ENCODE peak calls at places on chromosomes 4 and X, in seven cellular contexts. One of them, this sample, is unnamed.

GRCh38 chrX:121958886-121959285 is 911.5 kb downstream of the GLUD2 start:
- DNase-seq in CD4-positive, alpha-beta memory T cell: no peak
- DNase-seq in Peyer's patch: no peak
- DNase-seq in right atrium auricular region: no peak
- DNase-seq in tibial nerve: no peak
- DNase-seq in psoas muscle: no peak
- DNase-seq in kidney: no peak
- DNase-seq in this sample: no peak

GRCh38 chr4:71187399-71188196 is 151.2 kb upstream of the SLC4A4 start:
- DNase-seq in Peyer's patch: peak; percentile 67
- DNase-seq in CD4-positive, alpha-beta memory T cell: no peak
- DNase-seq in kidney: peak; percentile 69
- DNase-seq in tibial nerve: no peak
- DNase-seq in right atrium auricular region: peak; percentile 63
- DNase-seq in psoas muscle: peak; percentile 58
- DNase-seq in this sample: no peak

GRCh38 chr4:3423952-3424351 is 17.8 kb upstream of the HGFAC start:
- DNase-seq in tibial nerve: no peak
- DNase-seq in CD4-positive, alpha-beta memory T cell: no peak
- DNase-seq in psoas muscle: no peak
- DNase-seq in Peyer's patch: no peak
- DNase-seq in kidney: no peak
- DNase-seq in right atrium auricular region: no peak
- DNase-seq in this sample: no peak

GRCh38 chr4:1485280-1485679 is 79.0 kb upstream of the NKX1-1 start:
- DNase-seq in CD4-positive, alpha-beta memory T cell: no peak
- DNase-seq in tibial nerve: no peak
- DNase-seq in right atrium auricular region: no peak
- DNase-seq in psoas muscle: no peak
- DNase-seq in Peyer's patch: no peak
- DNase-seq in kidney: no peak
- DNase-seq in this sample: no peak

GRCh38 chrX:48496660-48497059 is 12.1 kb upstream of the PORCN start:
- DNase-seq in CD4-positive, alpha-beta memory T cell: no peak
- DNase-seq in kidney: peak; percentile 28
- DNase-seq in right atrium auricular region: no peak
- DNase-seq in psoas muscle: no peak
- DNase-seq in tibial nerve: no peak
- DNase-seq in Peyer's patch: no peak
- DNase-seq in this sample: no peak

GRCh38 chr4:54316139-54316538 is 87.0 kb downstream of the PDGFRA start:
- DNase-seq in CD4-positive, alpha-beta memory T cell: no peak
- DNase-seq in tibial nerve: no peak
- DNase-seq in Peyer's patch: no peak
- DNase-seq in kidney: no peak
- DNase-seq in right atrium auricular region: no peak
- DNase-seq in psoas muscle: no peak
- DNase-seq in this sample: no peak

GRCh38 chr4:55445921-55446577 is 50.3 kb downstream of the TMEM165 start:
- DNase-seq in psoas muscle: no peak
- DNase-seq in tibial nerve: no peak
- DNase-seq in kidney: no peak
- DNase-seq in right atrium auricular region: no peak
- DNase-seq in CD4-positive, alpha-beta memory T cell: no peak
- DNase-seq in Peyer's patch: no peak
- DNase-seq in this sample: no peak

GRCh38 chrX:10545882-10546281 is 74.5 kb downstream of the MID1 start:
- DNase-seq in right atrium auricular region: no peak
- DNase-seq in kidney: no peak
- DNase-seq in CD4-positive, alpha-beta memory T cell: no peak
- DNase-seq in psoas muscle: no peak
- DNase-seq in Peyer's patch: no peak
- DNase-seq in tibial nerve: no peak
- DNase-seq in this sample: no peak

GRCh38 chr4:184328022-184328736 is 110.5 kb upstream of the ENPP6 start:
- DNase-seq in right atrium auricular region: peak; percentile 36
- DNase-seq in psoas muscle: no peak
- DNase-seq in CD4-positive, alpha-beta memory T cell: no peak
- DNase-seq in kidney: no peak
- DNase-seq in tibial nerve: no peak
- DNase-seq in Peyer's patch: no peak
- DNase-seq in this sample: no peak

GRCh38 chr4:3009422-3009821 is 46.1 kb downstream of the GRK4 start:
- DNase-seq in Peyer's patch: no peak
- DNase-seq in tibial nerve: no peak
- DNase-seq in psoas muscle: no peak
- DNase-seq in CD4-positive, alpha-beta memory T cell: peak; percentile 7
- DNase-seq in right atrium auricular region: no peak
- DNase-seq in kidney: no peak
- DNase-seq in this sample: no peak

GRCh38 chr4:20195071-20195885 is 56.4 kb upstream of the SLIT2 start:
- DNase-seq in Peyer's patch: no peak
- DNase-seq in kidney: no peak
- DNase-seq in CD4-positive, alpha-beta memory T cell: no peak
- DNase-seq in right atrium auricular region: no peak
- DNase-seq in tibial nerve: no peak
- DNase-seq in psoas muscle: no peak
- DNase-seq in this sample: no peak

GRCh38 chr4:138310498-138310897 is 68.3 kb upstream of the SLC7A11 start:
- DNase-seq in CD4-positive, alpha-beta memory T cell: no peak
- DNase-seq in psoas muscle: no peak
- DNase-seq in kidney: no peak
- DNase-seq in tibial nerve: no peak
- DNase-seq in Peyer's patch: no peak
- DNase-seq in right atrium auricular region: no peak
- DNase-seq in this sample: no peak

GRCh38 chr4:186628058-186628711 is 72.8 kb upstream of the MTNR1A start:
- DNase-seq in right atrium auricular region: no peak
- DNase-seq in CD4-positive, alpha-beta memory T cell: no peak
- DNase-seq in Peyer's patch: no peak
- DNase-seq in tibial nerve: no peak
- DNase-seq in kidney: no peak
- DNase-seq in psoas muscle: no peak
- DNase-seq in this sample: no peak

GRCh38 chr4:43132010-43132582 is 239.6 kb downstream of the GRXCR1 start:
- DNase-seq in CD4-positive, alpha-beta memory T cell: no peak
- DNase-seq in tibial nerve: no peak
- DNase-seq in psoas muscle: no peak
- DNase-seq in Peyer's patch: no peak
- DNase-seq in kidney: peak; percentile 43
- DNase-seq in right atrium auricular region: no peak
- DNase-seq in this sample: peak; percentile 35

GRCh38 chr4:121380448-121381147 is at the start of gene QRFPR:
- DNase-seq in kidney: peak; percentile 61
- DNase-seq in psoas muscle: peak; percentile 42
- DNase-seq in right atrium auricular region: no peak
- DNase-seq in tibial nerve: no peak
- DNase-seq in CD4-positive, alpha-beta memory T cell: no peak
- DNase-seq in Peyer's patch: no peak
- DNase-seq in this sample: no peak

GRCh38 chr4:102759835-102760644 is 728 bp downstream of the MANBA start:
- DNase-seq in psoas muscle: no peak
- DNase-seq in kidney: no peak
- DNase-seq in CD4-positive, alpha-beta memory T cell: no peak
- DNase-seq in tibial nerve: peak; percentile 41
- DNase-seq in right atrium auricular region: peak; percentile 71
- DNase-seq in Peyer's patch: no peak
- DNase-seq in this sample: peak; percentile 35

GRCh38 chr4:168636040-168636439 is 139.2 kb downstream of the PALLD start:
- DNase-seq in CD4-positive, alpha-beta memory T cell: no peak
- DNase-seq in Peyer's patch: no peak
- DNase-seq in psoas muscle: no peak
- DNase-seq in kidney: no peak
- DNase-seq in right atrium auricular region: no peak
- DNase-seq in tibial nerve: no peak
- DNase-seq in this sample: no peak

GRCh38 chr4:171644430-171645057 is 168.7 kb upstream of the GALNTL6 start:
- DNase-seq in tibial nerve: no peak
- DNase-seq in right atrium auricular region: no peak
- DNase-seq in kidney: no peak
- DNase-seq in psoas muscle: no peak
- DNase-seq in CD4-positive, alpha-beta memory T cell: no peak
- DNase-seq in Peyer's patch: no peak
- DNase-seq in this sample: no peak

GRCh38 chr4:6388713-6389112 is 83.7 kb downstream of the PPP2R2C start:
- DNase-seq in tibial nerve: no peak
- DNase-seq in kidney: peak; percentile 43
- DNase-seq in psoas muscle: no peak
- DNase-seq in CD4-positive, alpha-beta memory T cell: no peak
- DNase-seq in right atrium auricular region: no peak
- DNase-seq in Peyer's patch: no peak
- DNase-seq in this sample: no peak

GRCh38 chr4:160175064-160175643 is 1072.3 kb downstream of the RAPGEF2 start:
- DNase-seq in tibial nerve: no peak
- DNase-seq in kidney: peak; percentile 36
- DNase-seq in psoas muscle: no peak
- DNase-seq in CD4-positive, alpha-beta memory T cell: no peak
- DNase-seq in right atrium auricular region: no peak
- DNase-seq in Peyer's patch: no peak
- DNase-seq in this sample: no peak

GRCh38 chr4:150581206-150581605 is 745 bp upstream of the MAB21L2 start:
- DNase-seq in Peyer's patch: no peak
- DNase-seq in kidney: no peak
- DNase-seq in right atrium auricular region: no peak
- DNase-seq in psoas muscle: no peak
- DNase-seq in CD4-positive, alpha-beta memory T cell: no peak
- DNase-seq in tibial nerve: no peak
- DNase-seq in this sample: no peak
- H3K4me3 ChIP-seq in Peyer's patch: no peak overlapping the region
- H3K4me3 ChIP-seq in kidney: no peak overlapping the region
- H3K4me3 ChIP-seq in right atrium auricular region: no peak overlapping the region
- H3K4me3 ChIP-seq in psoas muscle: no peak overlapping the region
- H3K4me3 ChIP-seq in CD4-positive, alpha-beta memory T cell: no peak overlapping the region
- H3K4me3 ChIP-seq in tibial nerve: no peak overlapping the region
- H3K4me3 ChIP-seq in this sample: no peak overlapping the region

GRCh38 chrX:17164079-17164478 is 210.9 kb upstream of the NHS start:
- DNase-seq in Peyer's patch: no peak
- DNase-seq in right atrium auricular region: no peak
- DNase-seq in psoas muscle: no peak
- DNase-seq in tibial nerve: no peak
- DNase-seq in CD4-positive, alpha-beta memory T cell: no peak
- DNase-seq in kidney: no peak
- DNase-seq in this sample: no peak

GRCh38 chrX:17160971-17161370 is 214.0 kb upstream of the NHS start:
- DNase-seq in psoas muscle: no peak
- DNase-seq in CD4-positive, alpha-beta memory T cell: no peak
- DNase-seq in right atrium auricular region: no peak
- DNase-seq in tibial nerve: no peak
- DNase-seq in Peyer's patch: no peak
- DNase-seq in kidney: no peak
- DNase-seq in this sample: no peak

GRCh38 chrX:17164936-17165335 is 210.1 kb upstream of the NHS start:
- DNase-seq in tibial nerve: no peak
- DNase-seq in psoas muscle: no peak
- DNase-seq in CD4-positive, alpha-beta memory T cell: no peak
- DNase-seq in Peyer's patch: no peak
- DNase-seq in kidney: no peak
- DNase-seq in right atrium auricular region: no peak
- DNase-seq in this sample: no peak

GRCh38 chrX:17167915-17168314 is 207.1 kb upstream of the NHS start:
- DNase-seq in CD4-positive, alpha-beta memory T cell: no peak
- DNase-seq in Peyer's patch: no peak
- DNase-seq in tibial nerve: no peak
- DNase-seq in kidney: no peak
- DNase-seq in psoas muscle: no peak
- DNase-seq in right atrium auricular region: no peak
- DNase-seq in this sample: no peak

GRCh38 chrX:17161991-17162390 is 213.0 kb upstream of the NHS start:
- DNase-seq in CD4-positive, alpha-beta memory T cell: no peak
- DNase-seq in Peyer's patch: no peak
- DNase-seq in tibial nerve: no peak
- DNase-seq in right atrium auricular region: no peak
- DNase-seq in psoas muscle: no peak
- DNase-seq in kidney: no peak
- DNase-seq in this sample: no peak
- H3K9me3 ChIP-seq in CD4-positive, alpha-beta memory T cell: no peaks in the 10 kb centered on the region
- H3K9me3 ChIP-seq in Peyer's patch: no peaks in the 10 kb centered on the region
- H3K9me3 ChIP-seq in tibial nerve: peaks cover 25% of the 10 kb centered on the region
- H3K9me3 ChIP-seq in right atrium auricular region: no peaks in the 10 kb centered on the region
- H3K9me3 ChIP-seq in psoas muscle: peaks cover 50% of the 10 kb centered on the region
- H3K9me3 ChIP-seq in kidney: peaks cover 20% of the 10 kb centered on the region
- H3K9me3 ChIP-seq in this sample: no peaks in the 10 kb centered on the region

DNA sequence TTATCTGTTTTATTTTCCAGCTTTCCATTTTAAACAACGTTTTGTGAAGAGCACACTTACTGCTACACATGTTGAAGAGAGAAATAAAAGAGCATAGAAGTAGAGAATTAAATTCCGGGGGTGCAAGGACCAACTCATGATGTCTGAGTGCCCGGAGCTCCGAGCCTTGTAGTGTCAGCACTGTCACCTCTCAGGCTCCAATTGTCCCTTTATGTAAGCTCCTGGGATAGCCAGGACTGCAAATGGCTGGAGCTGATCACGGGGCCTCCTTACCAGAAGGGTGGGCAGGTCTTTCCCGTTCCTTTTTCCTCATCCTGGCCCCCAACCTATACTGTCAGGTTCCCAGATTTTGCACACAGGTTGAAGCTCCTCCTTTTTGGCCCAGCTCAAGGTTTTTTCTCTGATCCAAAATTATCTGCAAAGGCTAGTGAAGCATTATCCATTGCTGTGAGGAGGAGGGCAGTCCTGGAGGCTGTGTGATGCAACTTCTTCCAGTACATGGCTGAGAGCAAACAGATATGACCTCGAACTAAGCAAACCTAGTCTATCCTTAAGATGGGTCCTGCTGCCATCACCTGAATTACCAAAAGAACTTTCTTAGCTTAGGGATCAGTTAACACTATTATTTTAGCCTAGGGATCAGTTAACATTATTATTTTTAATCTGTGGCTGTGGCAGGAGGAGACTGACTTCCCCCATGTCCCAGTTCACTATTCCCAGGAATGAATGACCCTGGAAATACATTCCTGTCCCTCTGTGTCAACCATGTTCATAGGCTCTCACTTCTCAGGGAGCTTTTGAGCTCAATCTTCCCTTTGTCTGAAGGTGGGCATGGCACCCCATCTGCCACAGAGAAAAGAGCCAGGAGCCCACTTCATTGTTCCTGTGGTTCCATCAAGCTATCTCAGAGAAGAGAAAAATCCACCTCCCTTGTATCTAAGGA is at the start of gene FGG:
- DNase-seq in Peyer's patch: no peak
- DNase-seq in kidney: no peak
- DNase-seq in tibial nerve: no peak
- DNase-seq in psoas muscle: no peak
- DNase-seq in right atrium auricular region: no peak
- DNase-seq in CD4-positive, alpha-beta memory T cell: no peak
- DNase-seq in this sample: no peak
- H3K4me3 ChIP-seq in Peyer's patch: no peak within 1 kb of the TSS
- H3K4me3 ChIP-seq in kidney: no peak within 1 kb of the TSS
- H3K4me3 ChIP-seq in tibial nerve: no peak within 1 kb of the TSS
- H3K4me3 ChIP-seq in psoas muscle: no peak within 1 kb of the TSS
- H3K4me3 ChIP-seq in right atrium auricular region: no peak within 1 kb of the TSS
- H3K4me3 ChIP-seq in CD4-positive, alpha-beta memory T cell: no peak within 1 kb of the TSS
- H3K4me3 ChIP-seq in this sample: no peak within 1 kb of the TSS

DNA sequence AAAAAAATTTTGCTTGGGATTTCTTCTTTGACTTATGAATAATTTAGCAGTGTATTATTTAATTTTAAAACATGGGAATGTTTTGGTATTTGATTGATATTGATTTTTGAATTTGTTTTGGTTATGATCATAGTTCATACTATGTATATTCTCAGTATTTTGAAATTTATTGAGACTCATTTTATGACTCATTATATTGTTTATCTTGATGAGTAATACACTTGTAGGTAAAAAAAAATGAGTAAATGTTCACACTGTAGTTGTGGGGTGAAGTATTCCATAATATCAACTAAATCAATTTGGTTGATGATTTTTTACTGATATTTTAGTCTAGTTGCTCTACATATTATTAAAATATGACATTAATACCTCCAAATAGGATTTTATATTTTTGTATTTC is 1142.2 kb downstream of the ADGRL3 start:
- DNase-seq in CD4-positive, alpha-beta memory T cell: no peak
- DNase-seq in right atrium auricular region: no peak
- DNase-seq in tibial nerve: no peak
- DNase-seq in psoas muscle: no peak
- DNase-seq in kidney: no peak
- DNase-seq in Peyer's patch: no peak
- DNase-seq in this sample: no peak
- H3K9me3 ChIP-seq in CD4-positive, alpha-beta memory T cell: no peaks in the 10 kb centered on the region
- H3K9me3 ChIP-seq in right atrium auricular region: no peaks in the 10 kb centered on the region
- H3K9me3 ChIP-seq in tibial nerve: peaks cover 13% of the 10 kb centered on the region
- H3K9me3 ChIP-seq in psoas muscle: peaks cover 5% of the 10 kb centered on the region
- H3K9me3 ChIP-seq in kidney: peaks cover 4% of the 10 kb centered on the region
- H3K9me3 ChIP-seq in Peyer's patch: peaks cover 6% of the 10 kb centered on the region
- H3K9me3 ChIP-seq in this sample: no peaks in the 10 kb centered on the region

This sample was measured in uterus.